ENCODE peak calls at places on chromosome 17, in five cellular contexts. D is psoas muscle; M is activated CD8-positive, alpha-beta memory T cell treated with anti-CD3 and anti-CD28 coated beads, Interleukin-2, amount 50 U/mL, for 4 hours; T is prostate gland; Q is AG04450. H is an unnamed sample.

GRCh38 chr17:489758-490329 is 137.2 kb upstream of the RPH3AL start:
- DNase-seq in D (peak), M (peak), T (no peak), Q (no peak), H (peak)

GRCh38 chr17:13067629-13068303 is 49.9 kb upstream of the ELAC2 start:
- DNase-seq in D (no peak), M (no peak), T (no peak), Q (no peak), H (no peak)

GRCh38 chr17:80082403-80083135 is 18.8 kb upstream of the GAA start:
- DNase-seq in D (peak), M (peak), T (peak), Q (peak), H (no peak)

GRCh38 chr17:65297916-65298315 is 160.7 kb downstream of the RGS9 start:
- DNase-seq in D (no peak), M (no peak), T (no peak), Q (no peak), H (no peak)

GRCh38 chr17:4327638-4328037 is 38.8 kb downstream of the UBE2G1 start:
- DNase-seq in D (peak), M (no peak), T (no peak), Q (no peak), H (no peak)

GRCh38 chr17:57604771-57605733 is 140.0 kb downstream of the CCDC182 start:
- DNase-seq in D (peak), M (peak), T (peak), Q (peak), H (peak)

GRCh38 chr17:17613708-17614114 is 22.2 kb upstream of the PEMT start:
- DNase-seq in D (no peak), M (peak), T (peak), Q (peak), H (no peak)

GRCh38 chr17:63458478-63458877 is 12.4 kb upstream of the CYB561 start:
- DNase-seq in D (no peak), M (no peak), T (no peak), Q (no peak), H (no peak)

GRCh38 chr17:1783271-1783670 is 21.4 kb downstream of the SERPINF1 start:
- DNase-seq in D (peak), M (no peak), T (no peak), Q (no peak), H (no peak)

GRCh38 chr17:46881015-46881414 is 29.6 kb downstream of the WNT9B start:
- DNase-seq in D (no peak), M (no peak), T (no peak), Q (no peak), H (no peak)

GRCh38 chr17:73998246-73999220 is 204.9 kb upstream of the RPL38 start:
- DNase-seq in D (peak), M (peak), T (peak), Q (no peak), H (peak)

GRCh38 chr17:63544467-63545301 is 5.6 kb upstream of the DCAF7 start:
- DNase-seq in D (no peak), M (no peak), T (no peak), Q (no peak), H (no peak)

GRCh38 chr17:74773871-74774286 is 2.3 kb downstream of the NAT9 start:
- DNase-seq in D (no peak), M (no peak), T (no peak), Q (no peak), H (no peak)

GRCh38 chr17:49723423-49723822 is 15.7 kb upstream of the SLC35B1 start:
- DNase-seq in D (peak), M (no peak), T (no peak), Q (no peak), H (peak)

GRCh38 chr17:82228278-82228841 is 482 bp upstream of the SLC16A3 start:
- DNase-seq in D (peak), M (no peak), T (no peak), Q (no peak), H (peak)

GRCh38 chr17:5587431-5588032 is 3.2 kb upstream of the NLRP1 start:
- DNase-seq in D (no peak), M (peak), T (peak), Q (peak), H (no peak)

GRCh38 chr17:16467044-16467443 is 24.9 kb downstream of the LRRC75A start:
- DNase-seq in D (no peak), M (no peak), T (no peak), Q (no peak), H (no peak)

GRCh38 chr17:13353590-13353989 is 248.1 kb downstream of the HS3ST3A1 start:
- DNase-seq in D (no peak), M (no peak), T (no peak), Q (no peak), H (no peak)

GRCh38 chr17:55463600-55463999 is 42.0 kb upstream of the MMD start:
- DNase-seq in D (no peak), M (no peak), T (no peak), Q (no peak), H (no peak)

GRCh38 chr17:50883850-50884291 is 17.7 kb upstream of the TOB1 start:
- DNase-seq in D (no peak), M (no peak), T (no peak), Q (no peak), H (no peak)

GRCh38 chr17:57125866-57126265 is 40.8 kb downstream of the AKAP1 start:
- DNase-seq in D (no peak), M (no peak), T (no peak), Q (no peak), H (no peak)

GRCh38 chr17:2177235-2177811 is 122.4 kb downstream of the HIC1 start:
- DNase-seq in D (no peak), M (no peak), T (peak), Q (no peak), H (no peak)

GRCh38 chr17:1110844-1111598 is 68.8 kb downstream of the ABR start:
- DNase-seq in D (peak), M (no peak), T (no peak), Q (peak), H (no peak)

GRCh38 chr17:11950771-11951519 is 46.3 kb downstream of the ZNF18 start:
- DNase-seq in D (no peak), M (no peak), T (no peak), Q (no peak), H (no peak)

GRCh38 chr17:73782641-73783381 is 138.6 kb upstream of the SDK2 start:
- DNase-seq in D (no peak), M (no peak), T (no peak), Q (no peak), H (no peak)

GRCh38 chr17:62703269-62703775 is 75.9 kb downstream of the MRC2 start:
- DNase-seq in D (peak), M (no peak), T (no peak), Q (no peak), H (no peak)

GRCh38 chr17:4712526-4712925 is 2.1 kb downstream of the ARRB2 start:
- DNase-seq in D (no peak), M (no peak), T (no peak), Q (no peak), H (no peak)

GRCh38 chr17:44932096-44932495 is 15.5 kb downstream of the KIF18B start:
- DNase-seq in D (no peak), M (no peak), T (no peak), Q (no peak), H (no peak)

GRCh38 chr17:40526668-40527067 is 25.2 kb upstream of the TNS4 start:
- DNase-seq in D (peak), M (no peak), T (no peak), Q (no peak), H (no peak)

GRCh38 chr17:74852237-74853047 is 7.2 kb downstream of the GRIN2C start:
- DNase-seq in D (no peak), M (peak), T (no peak), Q (no peak), H (peak)

GRCh38 chr17:41617136-41617535 is 4.6 kb upstream of the KRT16 start:
- DNase-seq in D (no peak), M (no peak), T (no peak), Q (no peak), H (peak)

GRCh38 chr17:75845058-75845711 is 981 bp upstream of the UNC13D start:
- DNase-seq in D (peak), M (peak), T (peak), Q (no peak), H (peak)

GRCh38 chr17:5241861-5242671 is 7.4 kb upstream of the SCIMP start:
- DNase-seq in D (peak), M (no peak), T (no peak), Q (no peak), H (no peak)

GRCh38 chr17:77316191-77316641 is 175.4 kb downstream of the SEC14L1 start:
- DNase-seq in D (peak), M (no peak), T (no peak), Q (no peak), H (peak)

GRCh38 chr17:50060951-50061712 is 5.2 kb downstream of the ITGA3 start:
- DNase-seq in D (peak), M (no peak), T (peak), Q (no peak), H (peak)

GRCh38 chr17:38604479-38605229 is 1.1 kb downstream of the SRCIN1 start:
- DNase-seq in D (peak), M (peak), T (no peak), Q (no peak), H (peak)

GRCh38 chr17:20236586-20237227 is 227.5 kb downstream of the SPECC1 start:
- DNase-seq in D (no peak), M (no peak), T (no peak), Q (no peak), H (no peak)

GRCh38 chr17:56707312-56708219 is 114.1 kb downstream of the NOG start:
- DNase-seq in D (no peak), M (no peak), T (no peak), Q (no peak), H (no peak)

GRCh38 chr17:51142597-51142996 is 10.8 kb upstream of the NME1 start:
- DNase-seq in D (no peak), M (no peak), T (no peak), Q (no peak), H (no peak)